ENCODE peak calls at places on chromosomes 6 and 20, in five cellular contexts. Z is effector memory CD4-positive, alpha-beta T cell; N is esophagus muscularis mucosa; P is left lung; T is mesendoderm. H is an unnamed sample.

GRCh38 chr6:117264487-117265424 is 602 bp upstream of the VGLL2 start:
- DNase-seq in Z (no peak), T (peak), P (peak), N (no peak), H (no peak)

GRCh38 chr20:13455713-13456112 is 183.0 kb downstream of the TASP1 start:
- DNase-seq in Z (no peak), N (no peak), P (no peak), T (no peak), H (no peak)

GRCh38 chr20:38143238-38143645 is 21.8 kb downstream of the TGM2 start:
- DNase-seq in N (no peak), T (peak), Z (no peak), P (peak), H (no peak)

GRCh38 chr20:38894091-38894847 is 31.9 kb upstream of the FAM83D start:
- DNase-seq in T (no peak), P (no peak), N (no peak), Z (no peak), H (peak)

GRCh38 chr6:141744194-141744925 is 388.4 kb upstream of the GJE1 start:
- DNase-seq in T (no peak), P (no peak), N (no peak), Z (no peak), H (no peak)

GRCh38 chr6:106069478-106069877 is 16.7 kb upstream of the PRDM1 start:
- DNase-seq in T (no peak), P (no peak), Z (no peak), N (peak), H (no peak)

GRCh38 chr6:122717350-122717749 is 62.2 kb upstream of the FABP7 start:
- DNase-seq in Z (no peak), P (no peak), N (no peak), T (peak), H (no peak)

GRCh38 chr6:43871933-43872332 is 101.9 kb downstream of the VEGFA start:
- DNase-seq in Z (no peak), N (no peak), P (no peak), T (no peak), H (no peak)

GRCh38 chr6:137488736-137489409 is 5.3 kb downstream of the OLIG3 start:
- DNase-seq in T (peak), Z (no peak), P (peak), N (peak), H (peak)

GRCh38 chr6:100078509-100078908 is 84.5 kb upstream of the MCHR2 start:
- DNase-seq in T (peak), P (no peak), N (no peak), Z (no peak), H (no peak)

GRCh38 chr6:133241901-133242760 is 974 bp downstream of the EYA4 start:
- DNase-seq in T (peak), N (no peak), Z (no peak), P (peak), H (no peak)

GRCh38 chr6:139369568-139370046 is 4.8 kb downstream of the CITED2 start:
- DNase-seq in P (no peak), N (no peak), T (peak), Z (no peak), H (no peak)

GRCh38 chr6:46411798-46412197 is 79.5 kb downstream of the RCAN2 start:
- DNase-seq in Z (no peak), N (no peak), T (no peak), P (no peak), H (no peak)

GRCh38 chr6:137102851-137103492 is 58.2 kb upstream of the IL20RA start:
- DNase-seq in Z (no peak), N (no peak), T (peak), P (no peak), H (no peak)

GRCh38 chr20:49320460-49320859 is 42.6 kb upstream of the ZNFX1 start:
- DNase-seq in N (no peak), Z (no peak), P (no peak), T (peak), H (no peak)

GRCh38 chr6:8530775-8531435 is 95.6 kb upstream of the SLC35B3 start:
- DNase-seq in P (no peak), T (no peak), Z (no peak), N (no peak), H (no peak)

GRCh38 chr6:145561095-145561820 is 174.1 kb downstream of the EPM2A start:
- DNase-seq in N (no peak), T (no peak), P (no peak), Z (no peak), H (no peak)

GRCh38 chr6:95176322-95176721 is 401.0 kb upstream of the MANEA start:
- DNase-seq in Z (no peak), P (no peak), N (no peak), T (no peak), H (no peak)

GRCh38 chr6:6657085-6657819 is 68.7 kb downstream of the LY86 start:
- DNase-seq in Z (no peak), T (peak), P (no peak), N (no peak), H (no peak)

GRCh38 chr20:36792422-36792821 is 18.9 kb upstream of the DSN1 start:
- DNase-seq in Z (no peak), P (no peak), N (no peak), T (peak), H (no peak)

GRCh38 chr6:127216821-127217789 is 49.6 kb upstream of the RNF146 start:
- DNase-seq in Z (no peak), T (no peak), N (no peak), P (no peak), H (no peak)

GRCh38 chr6:139895205-139895793 is 520.9 kb upstream of the CITED2 start:
- DNase-seq in N (no peak), P (no peak), Z (no peak), T (no peak), H (no peak)

GRCh38 chr6:144104898-144105487 is 9.6 kb upstream of the SF3B5 start:
- DNase-seq in P (no peak), N (no peak), Z (peak), T (peak), H (peak)

GRCh38 chr20:41617931-41618806 is at the start of gene CHD6:
- DNase-seq in T (peak), Z (peak), P (peak), N (peak), H (peak)

GRCh38 chr6:139765825-139766285 is 391.4 kb upstream of the CITED2 start:
- DNase-seq in Z (no peak), N (no peak), P (no peak), T (peak), H (no peak)

GRCh38 chr20:38125157-38126056 is 39.7 kb downstream of the TGM2 start:
- DNase-seq in T (no peak), P (no peak), Z (no peak), N (peak), H (peak)

GRCh38 chr6:21596379-21597242 is 3.1 kb downstream of the SOX4 start:
- DNase-seq in T (peak), Z (no peak), P (peak), N (no peak), H (peak)

GRCh38 chr6:8705435-8706020 is 270.2 kb upstream of the SLC35B3 start:
- DNase-seq in P (no peak), Z (no peak), T (peak), N (no peak), H (no peak)

GRCh38 chr20:45621593-45621992 is 7.9 kb upstream of the WFDC10A start:
- DNase-seq in N (no peak), P (no peak), Z (no peak), T (no peak), H (no peak)

GRCh38 chr20:25481235-25481917 is 73.9 kb downstream of the GINS1 start:
- DNase-seq in Z (no peak), P (peak), N (no peak), T (peak), H (no peak)

GRCh38 chr6:32614366-32615081 is 22.7 kb upstream of the HLA-DQA1 start:
- DNase-seq in T (peak), N (no peak), Z (no peak), P (no peak), H (no peak)

GRCh38 chr20:39756828-39757227 is 794.7 kb downstream of the DHX35 start:
- DNase-seq in Z (no peak), T (no peak), N (no peak), P (no peak), H (no peak)

GRCh38 chr6:54125493-54125892 is 14.2 kb downstream of the MLIP start:
- DNase-seq in N (no peak), P (no peak), T (peak), Z (no peak), H (no peak)

GRCh38 chr6:121694389-121695185 is 259.1 kb downstream of the GJA1 start:
- DNase-seq in T (no peak), N (no peak), Z (no peak), P (no peak), H (no peak)

GRCh38 chr20:47013606-47014005 is 119.0 kb downstream of the EYA2 start:
- DNase-seq in Z (no peak), P (no peak), N (no peak), T (no peak), H (no peak)

GRCh38 chr6:161891542-161891941 is 617.7 kb upstream of the AGPAT4 start:
- DNase-seq in T (peak), N (no peak), Z (no peak), P (no peak), H (no peak)

GRCh38 chr6:139586273-139586672 is 211.8 kb upstream of the CITED2 start:
- DNase-seq in N (peak), T (peak), P (no peak), Z (no peak), H (no peak)

GRCh38 chr6:24270011-24270410 is 87.8 kb downstream of the DCDC2 start:
- DNase-seq in Z (no peak), T (no peak), N (no peak), P (no peak), H (no peak)
- H3K27ac ChIP-seq in Z (no peak), T (no peak), N (no peak), P (no peak), H (no peak)

DNA sequence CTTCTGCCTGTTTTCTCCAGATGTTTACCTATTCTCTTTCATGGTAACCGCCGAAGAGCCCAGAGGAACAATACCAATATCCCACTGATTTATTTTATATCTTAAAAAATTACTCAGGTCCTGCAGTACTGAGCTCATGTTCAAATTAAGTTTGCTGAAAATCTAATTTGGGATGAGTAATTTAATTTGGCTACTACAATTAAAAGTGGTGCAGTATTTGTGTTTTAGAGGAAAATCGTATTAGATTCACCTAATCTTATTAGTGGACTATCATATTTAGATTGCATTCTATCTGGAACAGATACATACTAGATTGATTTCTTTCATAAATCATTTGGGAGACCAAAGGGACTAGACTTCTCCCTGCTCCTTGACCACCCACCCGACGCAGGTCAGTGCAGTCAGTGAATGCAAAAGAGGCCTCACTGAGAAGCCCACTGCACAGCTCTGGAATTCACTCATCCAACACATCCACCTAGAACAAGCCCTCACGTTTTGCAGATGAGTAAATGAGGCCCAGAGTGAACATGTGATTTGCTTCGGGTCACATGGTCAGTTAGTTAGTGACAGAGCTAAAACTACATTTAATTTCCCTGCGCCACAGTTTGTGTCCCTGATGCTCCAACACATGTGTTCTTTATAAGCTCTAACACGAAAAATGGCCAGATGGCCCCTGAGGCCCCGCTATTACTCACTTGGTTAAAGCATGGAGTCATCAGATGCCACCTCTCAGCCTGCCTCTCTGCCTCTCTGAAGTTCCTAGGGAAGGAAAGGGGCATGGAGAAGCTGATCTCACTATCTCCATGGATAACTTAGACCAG is 101.8 kb downstream of the TRERF1 start:
- DNase-seq in P (no peak), N (no peak), T (no peak), Z (no peak), H (no peak)
- H3K27ac ChIP-seq in P (no peak), N (no peak), T (no peak), Z (no peak), H (no peak)

DNA sequence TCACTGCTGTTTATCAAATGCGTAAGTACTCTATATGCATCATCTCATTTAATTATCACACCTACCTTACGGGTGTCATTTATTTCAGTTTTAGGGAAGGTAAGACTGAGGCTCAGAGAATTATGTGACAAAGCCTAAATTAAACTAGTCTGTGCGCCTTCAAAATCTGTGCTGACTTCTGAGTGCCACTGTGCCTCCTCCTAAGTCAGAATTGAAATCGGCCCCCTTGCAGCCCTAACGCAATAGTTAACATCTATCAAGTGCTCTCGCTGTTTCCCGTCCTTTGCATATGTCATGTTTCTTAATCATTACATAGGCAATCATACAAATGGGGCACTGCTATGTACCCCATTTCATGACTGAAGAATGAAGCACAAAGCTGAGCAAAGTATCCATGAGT is 79.0 kb upstream of the PDE10A start:
- DNase-seq in Z (no peak), N (no peak), P (no peak), T (no peak), H (no peak)
- H3K27ac ChIP-seq in Z (no peak), N (no peak), P (no peak), T (no peak), H (no peak)

DNA sequence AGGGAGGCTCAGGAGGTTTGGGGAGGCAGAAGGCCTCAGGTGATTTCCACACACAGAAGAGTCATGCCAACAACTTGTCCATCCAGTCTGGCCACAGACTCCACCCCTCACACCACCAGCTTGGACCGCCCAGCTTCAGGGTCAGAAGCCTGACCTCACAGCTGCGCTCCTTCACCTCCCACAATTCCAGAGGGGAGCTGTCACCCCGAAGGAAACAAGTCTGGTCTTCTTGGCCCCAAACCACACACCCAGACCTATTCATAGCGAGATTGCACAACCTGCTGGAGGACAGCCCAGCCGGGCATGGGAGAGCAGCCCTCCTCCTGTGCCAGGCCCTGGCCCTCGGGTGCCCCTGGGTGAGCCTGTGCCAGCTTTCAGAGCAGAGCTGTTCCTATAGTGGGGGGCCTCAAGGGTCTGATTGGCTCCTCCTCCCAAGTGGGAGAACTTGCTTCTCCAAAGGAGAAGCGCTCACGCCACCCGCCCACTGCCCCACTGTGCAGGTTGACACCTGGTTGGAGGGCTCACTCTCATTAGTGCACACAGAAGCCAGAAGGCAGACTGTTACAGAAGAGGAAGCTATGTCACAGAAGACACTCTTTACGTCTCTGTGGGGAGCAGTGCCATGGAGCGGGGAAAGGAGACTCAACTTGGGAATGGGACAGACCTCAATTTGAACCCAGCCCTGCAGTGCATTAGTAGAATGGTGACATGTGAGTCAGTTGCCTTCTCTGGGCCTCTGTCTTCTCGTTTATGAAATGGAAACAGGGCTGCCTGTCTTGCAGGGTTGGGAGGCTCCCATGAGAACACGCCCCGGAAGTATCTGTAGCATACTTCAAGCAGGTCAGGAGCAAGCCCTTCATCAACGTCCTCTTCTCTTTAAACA is 128.8 kb downstream of the FOXO3 start:
- DNase-seq in Z (no peak), T (no peak), N (peak), P (peak), H (peak)
- H3K27ac ChIP-seq in Z (no peak), T (no peak), N (peak), P (peak), H (peak)

GRCh38 chr20:53656653-53657288 is 63.1 kb upstream of the ZNF217 start:
- DNase-seq in T (no peak), N (no peak), P (no peak), Z (no peak), H (no peak)
- H3K27ac ChIP-seq in T (no peak), N (peak), P (peak), Z (no peak), H (peak)

DNA sequence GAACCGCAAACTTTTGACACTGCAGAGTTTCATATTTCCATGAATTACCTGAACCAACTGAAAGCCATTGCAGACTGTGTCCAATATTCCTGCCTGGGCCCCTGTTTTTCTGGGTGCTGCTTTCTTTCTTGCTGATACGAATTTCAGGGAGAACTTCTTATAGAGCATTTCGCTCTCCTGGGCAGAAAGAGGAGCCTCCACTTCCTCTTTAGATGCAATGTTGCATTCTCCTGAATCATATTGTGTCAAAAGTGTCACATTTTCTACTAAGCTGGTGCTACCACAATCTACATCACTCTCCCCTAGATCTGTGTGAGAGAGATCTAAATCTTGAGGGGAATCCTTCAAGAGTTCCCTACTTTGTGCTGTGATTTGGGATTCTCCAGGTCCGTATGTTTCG is 102.5 kb downstream of the DST start:
- DNase-seq in P (no peak), N (no peak), Z (no peak), T (no peak), H (no peak)
- H3K27ac ChIP-seq in P (peak), N (peak), Z (no peak), T (no peak), H (peak)

GRCh38 chr6:31489046-31489445 is 8.9 kb upstream of the MICB start:
- DNase-seq in N (no peak), T (no peak), Z (no peak), P (no peak), H (no peak)
- H3K27ac ChIP-seq in N (no peak), T (no peak), Z (no peak), P (no peak), H (no peak)